ENCODE peak calls at places on chromosomes 3 and 15, in four cellular contexts. Y is cardiac muscle cell, V is NAMALWA, A is BJ. Z is an unnamed sample.

GRCh38 chr3:99502871-99503270 is 135.5 kb upstream of the COL8A1 start:
- DNase-seq in Y (peak), V (no peak), A (no peak), Z (no peak)

GRCh38 chr15:68208641-68209240 is 3.6 kb upstream of the CALML4 start:
- DNase-seq in Y (no peak), V (no peak), A (no peak), Z (peak)

GRCh38 chr15:84926491-84927220 is 42.2 kb downstream of the SLC28A1 start:
- DNase-seq in Y (no peak), V (no peak), A (no peak), Z (no peak)

GRCh38 chr3:127443581-127444375 is 146.8 kb downstream of the TPRA1 start:
- DNase-seq in Y (no peak), V (no peak), A (no peak), Z (no peak)

GRCh38 chr15:63322541-63322940 is 45.1 kb downstream of the APH1B start:
- DNase-seq in Y (peak), V (no peak), A (no peak), Z (peak)

GRCh38 chr15:65132841-65133549 is 613 bp downstream of the PDCD7 start:
- DNase-seq in Y (peak), V (peak), A (no peak), Z (peak)

GRCh38 chr3:164903820-164904451 is 174.4 kb downstream of the SI start:
- DNase-seq in Y (no peak), V (no peak), A (no peak), Z (no peak)

GRCh38 chr15:64895285-64896065 is 16.2 kb upstream of the ANKDD1A start:
- DNase-seq in Y (peak), V (peak), A (no peak), Z (no peak)

GRCh38 chr3:124142389-124142970 is 150.6 kb upstream of the ROPN1 start:
- DNase-seq in Y (no peak), V (no peak), A (no peak), Z (no peak)

GRCh38 chr3:35044185-35044584 is 595.1 kb upstream of the ARPP21 start:
- DNase-seq in Y (no peak), V (no peak), A (no peak), Z (no peak)

GRCh38 chr3:121482651-121483050 is 63.1 kb downstream of the POLQ start:
- DNase-seq in Y (peak), V (no peak), A (peak), Z (no peak)

GRCh38 chr3:14810070-14810732 is 8.6 kb upstream of the FGD5 start:
- DNase-seq in Y (peak), V (no peak), A (no peak), Z (no peak)

GRCh38 chr3:180619723-180620122 is 17.8 kb downstream of the TTC14 start:
- DNase-seq in Y (no peak), V (no peak), A (no peak), Z (no peak)

GRCh38 chr15:60228096-60228495 is 169.7 kb downstream of the ANXA2 start:
- DNase-seq in Y (peak), V (no peak), A (no peak), Z (no peak)

GRCh38 chr3:175356899-175357324 is 497.8 kb downstream of the NAALADL2 start:
- DNase-seq in Y (no peak), V (no peak), A (peak), Z (no peak)

GRCh38 chr3:72938471-72939265 is 50.8 kb downstream of the GXYLT2 start:
- DNase-seq in Y (peak), V (peak), A (peak), Z (peak)

GRCh38 chr3:186281172-186281571 is 80.9 kb downstream of the DGKG start:
- DNase-seq in Y (peak), V (no peak), A (no peak), Z (no peak)

GRCh38 chr3:195236801-195237570 is 34.0 kb downstream of the XXYLT1 start:
- DNase-seq in Y (no peak), V (no peak), A (no peak), Z (no peak)

GRCh38 chr3:42855547-42856380 is 19.9 kb downstream of the CYP8B1 start:
- DNase-seq in Y (no peak), V (no peak), A (no peak), Z (no peak)

GRCh38 chr15:74621936-74622335 is 6.3 kb downstream of the CLK3 start:
- DNase-seq in Y (no peak), V (no peak), A (no peak), Z (no peak)

GRCh38 chr3:115325539-115325938 is 178.5 kb upstream of the ZBTB20 start:
- DNase-seq in Y (peak), V (peak), A (no peak), Z (peak)

GRCh38 chr3:151926956-151927355 is 53.5 kb downstream of the SUCNR1 start:
- DNase-seq in Y (no peak), V (no peak), A (peak), Z (no peak)

GRCh38 chr15:94734460-94734859 is 503.1 kb downstream of the MCTP2 start:
- DNase-seq in Y (no peak), V (no peak), A (no peak), Z (no peak)

GRCh38 chr15:91049378-91050127 is 27.2 kb upstream of the VPS33B start:
- DNase-seq in Y (peak), V (peak), A (no peak), Z (peak)

GRCh38 chr15:90957105-90957790 is 2.6 kb downstream of the RCCD1 start:
- DNase-seq in Y (peak), V (no peak), A (no peak), Z (no peak)

GRCh38 chr3:77329161-77329560 is 289.3 kb downstream of the ROBO2 start:
- DNase-seq in Y (no peak), V (no peak), A (peak), Z (no peak)

GRCh38 chr3:72244396-72244795 is 459.4 kb upstream of the PROK2 start:
- DNase-seq in Y (no peak), V (no peak), A (no peak), Z (no peak)

GRCh38 chr15:62183130-62183529 is 18.0 kb upstream of the C2CD4B start:
- DNase-seq in Y (no peak), V (no peak), A (no peak), Z (no peak)

GRCh38 chr15:100889359-100890058 is 9.9 kb downstream of the ALDH1A3 start:
- DNase-seq in Y (peak), V (no peak), A (peak), Z (no peak)

GRCh38 chr15:27694506-27695077 is 404.5 kb downstream of the OCA2 start:
- DNase-seq in Y (no peak), V (no peak), A (no peak), Z (peak)

GRCh38 chr3:102699819-102700140 is 265.0 kb downstream of the ZPLD1 start:
- DNase-seq in Y (no peak), V (no peak), A (no peak), Z (no peak)

GRCh38 chr15:22978691-22979068 is 1.5 kb downstream of the CYFIP1 start:
- DNase-seq in Y (no peak), V (no peak), A (no peak), Z (peak)

GRCh38 chr15:88542342-88542733 is 4.1 kb downstream of the DET1 start:
- DNase-seq in Y (peak), V (no peak), A (no peak), Z (peak)

GRCh38 chr3:188905991-188906635 is 265.7 kb upstream of the TPRG1 start:
- DNase-seq in Y (no peak), V (no peak), A (no peak), Z (no peak)

GRCh38 chr3:23084367-23084766 is 118.8 kb upstream of the UBE2E2 start:
- DNase-seq in Y (no peak), V (no peak), A (no peak), Z (no peak)

GRCh38 chr3:33993631-33994030 is 195.2 kb downstream of the PDCD6IP start:
- DNase-seq in Y (no peak), V (no peak), A (no peak), Z (no peak)

GRCh38 chr3:136262559-136262958 is 12.4 kb downstream of the PCCB start:
- DNase-seq in Y (peak), V (no peak), A (no peak), Z (no peak)

GRCh38 chr3:64533565-64534317 is 154.1 kb downstream of the ADAMTS9 start:
- DNase-seq in Y (peak), V (peak), A (peak), Z (peak)

GRCh38 chr3:43754316-43754715 is 63.6 kb downstream of the ABHD5 start:
- DNase-seq in Y (no peak), V (no peak), A (no peak), Z (no peak)